ENCODE peak calls at places on chromosomes 7 and 10, in five cellular contexts. X is lower lobe of right lung, P is OCI-LY7, N is HCT116, M is uterus. C is an unnamed sample.

GRCh38 chr7:3194501-3195141 is 106.4 kb upstream of the SDK1 start:
- DNase-seq in X (peak; percentile 51), P (no peak), N (no peak), M (no peak), C (no peak)

GRCh38 chr7:141654551-141654950 is 47.4 kb downstream of the DENND11 start:
- DNase-seq in X (no peak), P (peak; percentile 61), N (peak; percentile 41), M (no peak), C (no peak)

GRCh38 chr10:28872592-28873165 is 195.4 kb downstream of the BAMBI start:
- DNase-seq in X (no peak), P (no peak), N (no peak), M (no peak), C (no peak)

GRCh38 chr7:100575206-100575631 is 1.5 kb upstream of the SAP25 start:
- DNase-seq in X (no peak), P (no peak), N (no peak), M (no peak), C (no peak)

GRCh38 chr10:84269773-84270172 is 24.9 kb downstream of the RGR start:
- DNase-seq in X (no peak), P (no peak), N (peak; percentile 66), M (no peak), C (no peak)

GRCh38 chr10:101453791-101454718 is 100.1 kb downstream of the BTRC start:
- DNase-seq in X (no peak), P (no peak), N (no peak), M (no peak), C (no peak)

GRCh38 chr10:72295330-72295910 is 21.7 kb downstream of the DDIT4 start:
- DNase-seq in X (no peak), P (no peak), N (no peak), M (no peak), C (no peak)

GRCh38 chr10:15901889-15902288 is 41.6 kb upstream of the MINDY3 start:
- DNase-seq in X (no peak), P (no peak), N (no peak), M (no peak), C (no peak)

GRCh38 chr7:96182424-96183158 is 139.3 kb downstream of the SLC25A13 start:
- DNase-seq in X (no peak), P (no peak), N (no peak), M (no peak), C (no peak)

GRCh38 chr7:129188372-129188891 is at the start of gene SMO:
- DNase-seq in X (no peak), P (no peak), N (no peak), M (peak; percentile 51), C (peak; percentile 62)

GRCh38 chr10:72702868-72703581 is 11.1 kb downstream of the MCU start:
- DNase-seq in X (no peak), P (no peak), N (no peak), M (no peak), C (no peak)

GRCh38 chr10:84845628-84846261 is 517.4 kb downstream of the CCSER2 start:
- DNase-seq in X (no peak), P (peak; percentile 15), N (peak; percentile 23), M (no peak), C (no peak)

GRCh38 chr10:62379394-62379793 is 5.2 kb downstream of the ZNF365 start:
- DNase-seq in X (no peak), P (no peak), N (no peak), M (no peak), C (no peak)

GRCh38 chr10:62377966-62378365 is 3.8 kb downstream of the ZNF365 start:
- DNase-seq in X (no peak), P (no peak), N (no peak), M (no peak), C (no peak)

GRCh38 chr10:62382831-62383230 is 8.7 kb downstream of the ZNF365 start:
- DNase-seq in X (no peak), P (no peak), N (no peak), M (no peak), C (no peak)

GRCh38 chr10:62381385-62382102 is 7.4 kb downstream of the ZNF365 start:
- DNase-seq in X (no peak), P (no peak), N (no peak), M (no peak), C (no peak)

DNA sequence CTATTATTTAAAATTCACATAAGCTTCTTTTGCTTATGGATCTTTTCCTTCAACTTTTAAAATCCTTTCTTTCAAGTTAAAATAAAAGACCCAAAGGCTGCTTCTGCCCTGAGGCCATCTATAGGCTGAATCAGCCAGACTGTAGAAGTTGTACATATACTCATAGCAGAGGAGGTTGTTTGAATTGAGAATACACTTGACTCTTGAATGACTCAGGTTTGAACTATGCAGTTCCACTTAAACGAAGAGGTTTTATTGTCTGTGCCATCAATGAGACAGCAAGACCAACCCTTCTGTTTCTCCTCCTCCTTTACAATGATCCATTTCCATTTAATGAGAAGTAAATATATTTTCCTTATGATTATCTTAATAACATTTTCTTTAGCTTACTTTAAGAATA is 5.8 kb downstream of the ZNF365 start:
- DNase-seq in X (no peak), P (no peak), N (peak; percentile 60), M (no peak), C (no peak)
- TF ChIP-seq CTCF in X (no peak), P (no peak), N (no peak), M (no peak), C (no peak)

GRCh38 chr10:49107111-49107889 is 8.0 kb downstream of the VSTM4 start:
- DNase-seq in X (no peak), P (no peak), N (no peak), M (no peak), C (no peak)
- H3K4me1 ChIP-seq in X (peaks cover 46% of the 10 kb centered on the region), P (no peaks in the 10 kb centered on the region), N (no peaks in the 10 kb centered on the region), M (peaks cover 19% of the 10 kb centered on the region), C (no peaks in the 10 kb centered on the region)

GRCh38 chr7:90595801-90596683 is at the start of gene CDK14:
- DNase-seq in X (peak; percentile 91), P (peak; percentile 61), N (peak; percentile 23), M (peak; percentile 79), C (peak; percentile 78)
- TF ChIP-seq CTCF in X (peak; percentile 47), P (peak; percentile 52), N (no peak), M (no peak), C (no peak)

GRCh38 chr7:44158060-44158872 is 17.1 kb upstream of the MYL7 start:
- DNase-seq in X (no peak), P (no peak), N (no peak), M (no peak), C (no peak)
- H3K4me1 ChIP-seq in X (no peaks in the 10 kb centered on the region), P (no peaks in the 10 kb centered on the region), N (no peaks in the 10 kb centered on the region), M (no peaks in the 10 kb centered on the region), C (no peaks in the 10 kb centered on the region)

DNA sequence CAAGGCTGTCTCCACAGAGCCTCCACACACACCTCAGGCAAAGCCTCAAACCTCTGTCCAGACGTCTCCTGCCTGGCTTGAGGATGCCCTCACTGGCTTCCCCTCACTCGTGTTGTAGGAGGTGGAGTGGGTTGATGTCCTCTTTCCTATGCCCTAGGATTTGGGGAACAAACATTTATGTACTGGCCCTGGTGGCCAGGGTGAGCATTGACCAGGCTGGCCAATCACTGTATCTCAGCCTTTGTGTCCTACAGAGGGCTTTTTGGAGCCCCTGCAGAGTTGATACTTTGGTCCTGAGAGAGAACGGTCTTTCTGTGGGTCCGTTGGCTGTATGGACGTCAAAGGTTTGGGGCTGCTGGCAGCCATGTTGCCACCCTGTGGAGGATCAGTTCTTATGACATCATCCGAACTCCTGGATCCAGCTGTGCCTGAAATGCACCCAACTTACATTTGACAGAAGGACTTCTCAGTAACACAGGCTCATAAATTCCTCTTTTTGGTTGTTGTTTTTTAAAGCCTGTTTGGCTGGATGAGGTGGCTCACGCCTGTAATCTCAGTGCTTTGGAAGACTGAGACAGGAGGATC is 2.3 kb upstream of the GRID2IP start:
- DNase-seq in X (no peak), P (no peak), N (no peak), M (no peak), C (no peak)
- TF ChIP-seq CTCF in X (no peak), P (no peak), N (no peak), M (no peak), C (no peak)

DNA sequence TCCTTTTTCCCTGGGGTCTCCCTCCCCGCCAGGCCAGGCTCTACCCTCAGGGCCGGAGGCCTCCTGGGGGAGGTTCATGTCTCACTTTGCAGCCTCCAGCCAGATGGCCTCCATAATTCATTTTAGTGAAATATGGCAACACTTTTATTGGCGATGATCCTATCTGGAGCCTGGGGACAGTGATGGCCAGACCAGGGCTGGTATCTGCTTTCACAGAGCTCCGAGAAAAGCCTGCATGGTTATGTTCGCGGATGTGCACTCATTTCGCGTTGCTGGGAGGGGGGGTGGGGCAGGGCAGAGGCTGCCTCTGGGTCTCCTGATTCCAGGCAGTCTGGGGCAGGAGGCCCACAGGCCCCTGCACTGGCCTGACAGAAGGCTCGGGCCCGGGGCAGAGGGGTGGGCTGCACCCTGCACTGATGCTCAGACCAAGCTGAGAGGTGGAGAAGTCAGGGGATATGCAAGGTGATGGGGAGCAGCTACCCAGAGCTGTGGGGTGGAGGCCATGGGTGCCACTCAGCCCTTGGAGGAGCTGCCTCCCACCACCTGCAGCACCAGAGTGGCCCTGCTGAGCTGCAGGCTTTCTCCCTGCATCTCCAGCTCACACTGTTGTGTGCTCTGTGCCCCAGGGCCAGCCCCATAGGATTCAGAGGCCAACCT is 85.3 kb upstream of the RET start:
- DNase-seq in X (no peak), P (no peak), N (no peak), M (no peak), C (no peak)
- H3K4me1 ChIP-seq in X (no peaks in the 10 kb centered on the region), P (no peaks in the 10 kb centered on the region), N (no peaks in the 10 kb centered on the region), M (no peaks in the 10 kb centered on the region), C (no peaks in the 10 kb centered on the region)

GRCh38 chr7:151595702-151596340 is 76.1 kb upstream of the RHEB start:
- DNase-seq in X (no peak), P (no peak), N (no peak), M (no peak), C (no peak)

GRCh38 chr7:151598045-151598444 is 78.3 kb upstream of the RHEB start:
- DNase-seq in X (no peak), P (no peak), N (peak; percentile 48), M (no peak), C (no peak)

GRCh38 chr7:151601521-151602305 is 82.0 kb upstream of the RHEB start:
- DNase-seq in X (no peak), P (no peak), N (no peak), M (no peak), C (no peak)

GRCh38 chr7:151597541-151597940 is 77.8 kb upstream of the RHEB start:
- DNase-seq in X (no peak), P (no peak), N (no peak), M (no peak), C (no peak)

GRCh38 chr7:151599401-151600227 is 79.9 kb upstream of the RHEB start:
- DNase-seq in X (no peak), P (no peak), N (peak; percentile 68), M (peak; percentile 75), C (no peak)
- TF ChIP-seq CTCF in X (no peak), P (no peak), N (no peak), M (no peak), C (no peak)